ENCODE peak calls at places on chromosomes 12 and 14, in four cellular contexts. M is fibroblast of lung, A is posterior vena cava, K is progenitor cell of endocrine pancreas. F is an unnamed sample.

GRCh38 chr14:73272393-73272792 is 35.1 kb downstream of the PAPLN start:
- DNase-seq in M (no peak), A (no peak), K (no peak), F (no peak)

GRCh38 chr14:63596998-63597658 is 44.5 kb downstream of the WDR89 start:
- DNase-seq in M (no peak), A (no peak), K (no peak), F (no peak)

GRCh38 chr12:59149995-59150642 is 229.8 kb upstream of the LRIG3 start:
- DNase-seq in M (peak), A (no peak), K (no peak), F (peak)

GRCh38 chr14:66038214-66038977 is 447.8 kb upstream of the CCDC196 start:
- DNase-seq in M (no peak), A (no peak), K (no peak), F (no peak)

GRCh38 chr12:40691913-40692616 is at the start of gene CNTN1:
- DNase-seq in M (peak), A (peak), K (peak), F (peak)

GRCh38 chr12:76024942-76025600 is 6.5 kb downstream of the PHLDA1 start:
- DNase-seq in M (peak), A (no peak), K (no peak), F (no peak)

GRCh38 chr12:24595652-24596235 is 353.2 kb downstream of the BCAT1 start:
- DNase-seq in M (peak), A (no peak), K (no peak), F (no peak)

GRCh38 chr12:46497739-46498138 is 125.2 kb upstream of the SLC38A2 start:
- DNase-seq in M (no peak), A (no peak), K (no peak), F (no peak)

GRCh38 chr12:59972941-59973340 is 377.1 kb downstream of the SLC16A7 start:
- DNase-seq in M (peak), A (no peak), K (no peak), F (no peak)

GRCh38 chr12:57765698-57766463 is 997 bp downstream of the CYP27B1 start:
- DNase-seq in M (no peak), A (no peak), K (no peak), F (no peak)

GRCh38 chr14:100824156-100824555 is 1.8 kb upstream of the MEG3 start:
- DNase-seq in M (peak), A (peak), K (no peak), F (no peak)

GRCh38 chr12:42584539-42585174 is 4.9 kb downstream of the PRICKLE1 start:
- DNase-seq in M (peak), A (no peak), K (no peak), F (peak)

GRCh38 chr12:8445731-8446130 is 10.0 kb upstream of the CLEC6A start:
- DNase-seq in M (no peak), A (no peak), K (no peak), F (no peak)

GRCh38 chr14:45377201-45377600 is 124.2 kb upstream of the MIS18BP1 start:
- DNase-seq in M (no peak), A (no peak), K (no peak), F (no peak)

GRCh38 chr12:105228966-105229365 is 7.0 kb downstream of the APPL2 start:
- DNase-seq in M (no peak), A (no peak), K (no peak), F (no peak)

F was measured in NCI-H1930.